ENCODE peak calls at places on chromosome 21, in four cellular contexts. F, E, L and M are unnamed samples.

GRCh38 chr21:45333583-45334121 is 46.0 kb upstream of the POFUT2 start:
- DNase-seq in F (peak; percentile 49), E (peak; percentile 48), L (no peak), M (peak; percentile 48)

GRCh38 chr21:46027855-46028493 is 46.4 kb downstream of the COL6A1 start:
- DNase-seq in F (peak; percentile 92), E (peak; percentile 51), L (no peak), M (no peak)

GRCh38 chr21:16579538-16579937 is 849.8 kb downstream of the USP25 start:
- DNase-seq in F (peak; percentile 48), E (peak; percentile 66), L (no peak), M (peak; percentile 11)

GRCh38 chr21:32463367-32463766 is 50.9 kb downstream of the EVA1C start:
- DNase-seq in F (peak; percentile 44), E (peak; percentile 88), L (no peak), M (peak; percentile 30)

GRCh38 chr21:26684866-26685265 is 111.8 kb upstream of the CYYR1 start:
- DNase-seq in F (no peak), E (no peak), L (no peak), M (peak; percentile 79)

GRCh38 chr21:45396620-45396995 is 8.4 kb upstream of the COL18A1 start:
- DNase-seq in F (no peak), E (no peak), L (no peak), M (no peak)

GRCh38 chr21:26405735-26406361 is 167.2 kb downstream of the CYYR1 start:
- DNase-seq in F (peak; percentile 84), E (peak; percentile 91), L (no peak), M (peak; percentile 93)

GRCh38 chr21:16634522-16634914 is 878.3 kb upstream of the CXADR start:
- DNase-seq in F (no peak), E (no peak), L (no peak), M (peak; percentile 8)

GRCh38 chr21:35400233-35400939 is 351.3 kb upstream of the RUNX1 start:
- DNase-seq in F (peak; percentile 65), E (peak; percentile 71), L (no peak), M (peak; percentile 88)

GRCh38 chr21:45593162-45594022 is 50.1 kb upstream of the PCBP3 start:
- DNase-seq in F (no peak), E (no peak), L (no peak), M (no peak)

GRCh38 chr21:20971296-20971921 is 26.8 kb upstream of the NCAM2 start:
- DNase-seq in F (peak; percentile 44), E (peak; percentile 56), L (peak; percentile 37), M (peak; percentile 52)

GRCh38 chr21:14114251-14114650 is 96.5 kb downstream of the LIPI start:
- DNase-seq in F (no peak), E (no peak), L (no peak), M (peak; percentile 79)

GRCh38 chr21:45157932-45158331 is 83.6 kb downstream of the ADARB1 start:
- DNase-seq in F (no peak), E (no peak), L (no peak), M (no peak)

GRCh38 chr21:17372200-17372599 is 140.6 kb upstream of the CXADR start:
- DNase-seq in F (no peak), E (no peak), L (no peak), M (no peak)

GRCh38 chr21:27761623-27762022 is 794.7 kb upstream of the ADAMTS5 start:
- DNase-seq in F (no peak), E (no peak), L (no peak), M (peak; percentile 7)

GRCh38 chr21:31732891-31733520 is 1.1 kb upstream of the SCAF4 start:
- DNase-seq in F (peak; percentile 33), E (peak; percentile 26), L (peak; percentile 55), M (no peak)

GRCh38 chr21:39669976-39670671 is 57.4 kb downstream of the B3GALT5 start:
- DNase-seq in F (no peak), E (no peak), L (no peak), M (no peak)

GRCh38 chr21:45267390-45267760 is 20.3 kb downstream of the POFUT2 start:
- DNase-seq in F (no peak), E (no peak), L (peak; percentile 5), M (no peak)

GRCh38 chr21:28675265-28676041 is 317.2 kb downstream of the LTN1 start:
- DNase-seq in F (peak; percentile 37), E (peak; percentile 51), L (no peak), M (peak; percentile 64)

GRCh38 chr21:44869860-44870747 is 3.4 kb downstream of the PTTG1IP start:
- DNase-seq in F (peak; percentile 90), E (peak; percentile 98), L (no peak), M (peak; percentile 77)

GRCh38 chr21:38327984-38328383 is 71.2 kb downstream of the KCNJ15 start:
- DNase-seq in F (peak; percentile 59), E (peak; percentile 80), L (no peak), M (no peak)

GRCh38 chr21:45537746-45538291 is 4.4 kb downstream of the SLC19A1 start:
- DNase-seq in F (no peak), E (no peak), L (no peak), M (no peak)

GRCh38 chr21:41952568-41953248 is 1.1 kb downstream of the C2CD2 start:
- DNase-seq in F (peak; percentile 13), E (no peak), L (peak; percentile 41), M (no peak)
- H3K4me3 ChIP-seq in F (peak overlapping the region; percentile 74), E (peak overlapping the region; percentile 72), L (peak overlapping the region; percentile 70), M (peak overlapping the region; percentile 43)

GRCh38 chr21:23578027-23578426 is 2029.3 kb downstream of the MRPL39 start:
- DNase-seq in F (no peak), E (no peak), L (no peak), M (no peak)
- TF ChIP-seq CTCF in F (no peak), E (no peak), L (no peak), M (no peak)

GRCh38 chr21:25170681-25171080 is 436.6 kb downstream of the MRPL39 start:
- DNase-seq in F (peak; percentile 3), E (peak; percentile 16), L (no peak), M (no peak)

GRCh38 chr21:25171438-25171837 is 435.8 kb downstream of the MRPL39 start:
- DNase-seq in F (peak; percentile 66), E (peak; percentile 81), L (no peak), M (peak; percentile 4)

GRCh38 chr21:25176637-25177412 is 430.5 kb downstream of the MRPL39 start:
- DNase-seq in F (peak; percentile 1), E (peak; percentile 78), L (no peak), M (no peak)

GRCh38 chr21:25179116-25179515 is 428.2 kb downstream of the MRPL39 start:
- DNase-seq in F (peak; percentile 83), E (peak; percentile 86), L (no peak), M (no peak)

GRCh38 chr21:25175938-25176337 is 431.3 kb downstream of the MRPL39 start:
- DNase-seq in F (no peak), E (no peak), L (no peak), M (no peak)
- H3K4me3 ChIP-seq in F (no peak overlapping the region), E (no peak overlapping the region), L (no peak overlapping the region), M (no peak overlapping the region)

GRCh38 chr21:15260604-15261003 is 195.8 kb upstream of the NRIP1 start:
- DNase-seq in F (no peak), E (no peak), L (no peak), M (no peak)
- TF ChIP-seq CTCF in F (no peak), E (no peak), L (no peak), M (no peak)

GRCh38 chr21:33802458-33802857 is 113.1 kb downstream of the ATP5PO start:
- DNase-seq in F (no peak), E (no peak), L (no peak), M (no peak)
- H3K4me3 ChIP-seq in F (no peak overlapping the region), E (no peak overlapping the region), L (no peak overlapping the region), M (no peak overlapping the region)

GRCh38 chr21:36480618-36481017 is 696 bp upstream of the CLDN14 start:
- DNase-seq in F (no peak), E (no peak), L (no peak), M (no peak)

GRCh38 chr21:36477559-36477958 is 2.4 kb downstream of the CLDN14 start:
- DNase-seq in F (no peak), E (no peak), L (no peak), M (no peak)

GRCh38 chr21:36479415-36480402 is at the start of gene CLDN14:
- DNase-seq in F (peak; percentile 42), E (peak; percentile 36), L (peak; percentile 29), M (peak; percentile 19)

GRCh38 chr21:36478207-36478701 is 1.7 kb downstream of the CLDN14 start:
- DNase-seq in F (peak; percentile 80), E (peak; percentile 97), L (no peak), M (peak; percentile 95)

GRCh38 chr21:36478941-36479340 is 981 bp downstream of the CLDN14 start:
- DNase-seq in F (peak; percentile 31), E (peak; percentile 55), L (peak; percentile 33), M (peak; percentile 10)
- TF ChIP-seq CTCF in F (peak; percentile 50), E (peak; percentile 27), L (peak; percentile 75), M (peak; percentile 5)

DNA sequence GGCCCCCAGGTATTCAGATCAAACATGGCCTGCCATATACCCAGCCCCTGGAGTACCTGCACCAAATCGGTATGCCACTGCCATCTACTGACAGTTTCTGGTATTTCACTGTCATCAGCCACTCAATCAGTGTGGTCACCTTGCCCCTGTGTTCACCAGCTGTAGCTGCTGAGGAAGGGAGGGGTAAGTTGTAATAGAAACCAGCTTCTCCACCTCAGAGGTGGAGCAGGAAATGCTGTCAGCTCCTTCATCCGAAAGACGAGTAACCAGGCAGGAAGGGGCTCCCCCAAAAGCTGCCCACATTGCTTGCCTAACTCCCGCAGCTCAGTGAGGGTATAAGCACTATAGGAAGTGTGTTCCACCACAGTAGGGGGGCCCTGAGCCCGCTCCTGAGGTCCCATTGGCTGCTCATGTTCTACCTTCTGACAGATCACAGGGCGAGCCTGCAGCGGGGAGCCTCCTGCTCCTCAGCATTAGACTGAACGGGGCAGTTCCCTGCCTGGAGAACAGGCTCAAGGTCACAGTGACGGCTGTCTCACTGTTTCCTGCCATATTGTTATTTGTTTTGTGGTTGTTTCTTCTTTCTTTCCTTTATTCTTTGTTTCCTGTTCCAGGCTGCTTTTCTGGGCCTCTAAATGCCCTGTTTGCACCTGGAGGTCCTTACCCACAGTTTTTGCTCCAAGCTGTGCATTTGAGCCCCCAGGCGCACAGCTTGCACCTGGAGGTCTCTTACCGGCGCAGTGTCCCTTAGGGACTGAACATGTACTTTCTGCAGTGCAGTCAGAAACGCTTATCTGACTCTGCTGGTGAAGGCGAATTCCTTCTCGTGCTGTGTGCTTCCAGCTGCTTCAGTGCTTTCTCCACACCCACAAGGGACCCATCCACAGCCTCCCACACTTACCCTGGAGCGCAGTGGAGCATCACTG is 1638.3 kb downstream of the MRPL39 start:
- DNase-seq in F (no peak), E (peak; percentile 12), L (peak; percentile 73), M (no peak)
- H3K4me3 ChIP-seq in F (no peak overlapping the region), E (no peak overlapping the region), L (no peak overlapping the region), M (no peak overlapping the region)

GRCh38 chr21:24014381-24014780 is 1592.9 kb downstream of the MRPL39 start:
- DNase-seq in F (no peak), E (no peak), L (no peak), M (no peak)
- TF ChIP-seq CTCF in F (no peak), E (peak; percentile 10), L (no peak), M (no peak)

GRCh38 chr21:37159949-37160348 is 86.9 kb downstream of the TTC3 start:
- DNase-seq in F (no peak), E (no peak), L (no peak), M (no peak)
- H3K4me3 ChIP-seq in F (no peak overlapping the region), E (no peak overlapping the region), L (no peak overlapping the region), M (no peak overlapping the region)